ENCODE peak calls at places on chromosomes 11 and 22, in seven cellular contexts. V, E, G, W, C, B and O are unnamed samples.
A peak's percentile ranks its signal among the peaks of the same experiment; 100 is the strongest.

GRCh38 chr11:2096919-2097301 is 42.3 kb downstream of the IGF2 start:
- DNase-seq in C (no peak), G (no peak), B (no peak), E (no peak), V (peak; percentile 29), W (no peak), O (no peak)

GRCh38 chr22:18023509-18024275 is 669 bp downstream of the MICAL3 start:
- DNase-seq in E (peak; percentile 85), V (peak; percentile 80), B (peak; percentile 84), G (peak; percentile 31), C (peak; percentile 53), W (peak; percentile 75), O (peak; percentile 83)

GRCh38 chr11:36381005-36381350 is 84.9 kb downstream of the PRR5L start:
- DNase-seq in C (no peak), B (no peak), V (no peak), E (no peak), G (no peak), W (no peak), O (no peak)

GRCh38 chr11:12042215-12042676 is 33.8 kb upstream of the DKK3 start:
- DNase-seq in W (peak; percentile 84), V (no peak), C (no peak), G (no peak), B (peak; percentile 79), E (peak; percentile 99), O (peak; percentile 98)

GRCh38 chr11:9943346-9944110 is 279.7 kb downstream of the SWAP70 start:
- DNase-seq in B (peak; percentile 48), C (no peak), G (no peak), V (no peak), E (peak; percentile 97), W (no peak), O (peak; percentile 94)

GRCh38 chr11:46649180-46649738 is 31.9 kb downstream of the ATG13 start:
- DNase-seq in G (peak; percentile 11), B (peak; percentile 37), V (no peak), E (peak; percentile 97), C (no peak), W (peak; percentile 58), O (peak; percentile 93)

GRCh38 chr22:27727673-27728451 is 73.7 kb downstream of the MN1 start:
- DNase-seq in B (no peak), C (no peak), G (no peak), E (no peak), V (no peak), W (no peak), O (no peak)

GRCh38 chr22:50606561-50607365 is 6.2 kb downstream of the MAPK8IP2 start:
- DNase-seq in W (no peak), C (no peak), V (no peak), E (no peak), B (no peak), G (no peak), O (no peak)

GRCh38 chr22:44648821-44649566 is 53.0 kb upstream of the PRR5 start:
- DNase-seq in E (peak; percentile 98), V (no peak), B (no peak), G (no peak), W (no peak), C (no peak), O (peak; percentile 58)

GRCh38 chr22:40922484-40923303 is 28.5 kb upstream of the RBX1 start:
- DNase-seq in E (peak; percentile 72), W (peak; percentile 43), G (peak; percentile 42), V (no peak), C (no peak), B (no peak), O (peak; percentile 74)

GRCh38 chr11:3222941-3223905 is 4.6 kb upstream of the MRGPRG start:
- DNase-seq in E (no peak), C (no peak), W (no peak), V (peak; percentile 29), B (no peak), G (no peak), O (no peak)

GRCh38 chr22:24513706-24514240 is 18.6 kb downstream of the UPB1 start:
- DNase-seq in G (no peak), W (no peak), C (no peak), E (no peak), B (no peak), V (no peak), O (no peak)
- H4K8ac ChIP-seq in G (no peak overlapping the region), W (no peak overlapping the region), C (no peak overlapping the region), E (no peak overlapping the region), B (no peak overlapping the region), V (no peak overlapping the region), O (no peak overlapping the region)

DNA sequence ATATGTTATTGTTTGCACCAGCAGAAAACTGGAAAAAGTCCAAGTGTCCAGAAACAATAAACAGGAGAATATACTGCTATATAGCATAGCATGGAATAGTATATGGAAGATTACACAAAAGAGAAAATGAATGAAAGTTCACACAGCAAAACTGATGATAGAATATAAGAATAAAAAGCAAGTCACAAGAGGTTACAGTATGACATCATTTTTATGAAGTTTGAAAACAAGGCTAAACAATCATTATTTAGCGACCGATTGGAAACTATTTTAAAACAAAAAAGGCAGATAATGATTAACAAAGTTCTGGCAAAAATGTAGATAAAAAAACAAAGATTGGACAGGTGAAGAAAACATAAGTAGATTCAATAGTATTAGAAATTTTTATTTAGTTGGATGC is 47.1 kb downstream of the SOX6 start:
- DNase-seq in C (no peak), E (no peak), W (no peak), V (no peak), B (no peak), G (no peak), O (no peak)
- H4K8ac ChIP-seq in C (no peak overlapping the region), E (no peak overlapping the region), W (no peak overlapping the region), V (no peak overlapping the region), B (no peak overlapping the region), G (no peak overlapping the region), O (no peak overlapping the region)

DNA sequence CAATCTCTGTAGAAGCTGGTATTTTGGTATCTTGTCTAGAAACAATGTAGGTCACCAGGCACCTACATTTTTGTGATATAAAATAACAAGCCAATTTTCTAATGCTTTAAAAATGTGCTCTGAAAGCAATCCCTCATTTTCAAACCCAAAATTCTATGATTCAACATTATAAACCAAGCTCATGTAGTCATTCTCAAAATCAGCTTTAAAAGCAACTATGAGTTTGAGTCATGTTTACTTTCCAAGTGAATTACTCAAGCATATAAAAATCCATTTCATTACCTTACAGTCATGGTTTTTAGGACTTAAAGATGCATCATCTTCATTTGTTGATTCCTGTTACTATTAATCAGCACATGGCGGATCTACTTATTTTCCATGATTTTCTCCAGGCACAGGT is 216.4 kb downstream of the GRM5 start:
- DNase-seq in G (no peak), C (no peak), W (no peak), E (peak; percentile 68), V (no peak), B (no peak), O (no peak)
- H4K8ac ChIP-seq in G (no peak overlapping the region), C (no peak overlapping the region), W (no peak overlapping the region), E (no peak overlapping the region), V (no peak overlapping the region), B (no peak overlapping the region), O (no peak overlapping the region)

GRCh38 chr11:76287227-76287626 is 80.9 kb upstream of the WNT11 start:
- DNase-seq in E (no peak), B (no peak), V (no peak), W (no peak), C (no peak), G (no peak), O (no peak)
- H4K8ac ChIP-seq in E (no peak overlapping the region), B (no peak overlapping the region), V (no peak overlapping the region), W (no peak overlapping the region), C (peak overlapping the region; percentile 37), G (peak overlapping the region; percentile 56), O (no peak overlapping the region)

GRCh38 chr11:66856496-66857233 is at the start of gene LRFN4:
- DNase-seq in B (no peak), C (no peak), V (no peak), W (peak; percentile 64), E (no peak), G (no peak), O (no peak)
- H4K8ac ChIP-seq in B (peak within 1 kb of the TSS; percentile 78), C (peak within 1 kb of the TSS; percentile 93), V (no peak within 1 kb of the TSS), W (no peak within 1 kb of the TSS), E (peak within 1 kb of the TSS; percentile 99), G (peak within 1 kb of the TSS; percentile 33), O (peak within 1 kb of the TSS; percentile 94)

GRCh38 chr11:69009441-69010211 is 3.4 kb downstream of the MRGPRF start:
- DNase-seq in G (no peak), W (no peak), B (no peak), C (no peak), E (no peak), V (no peak), O (peak; percentile 10)
- H4K8ac ChIP-seq in G (no peak overlapping the region), W (no peak overlapping the region), B (no peak overlapping the region), C (no peak overlapping the region), E (peak overlapping the region; percentile 92), V (no peak overlapping the region), O (peak overlapping the region; percentile 10)